ENCODE peak calls at places on chromosomes 2 and 18, in five cellular contexts. V is AG10803, B is OCI-LY7, E is BJ, Z is upper lobe of left lung. L is an unnamed sample.

GRCh38 chr2:160328748-160329147 is 128.7 kb upstream of the ITGB6 start:
- DNase-seq in E (no peak), B (no peak), Z (no peak), V (no peak), L (no peak)

GRCh38 chr2:16608661-16609643 is 56.7 kb downstream of the CYRIA start:
- DNase-seq in Z (no peak), B (peak), E (peak), V (peak), L (no peak)

GRCh38 chr18:68263481-68263880 is 451.4 kb downstream of the TMX3 start:
- DNase-seq in B (no peak), Z (no peak), E (no peak), V (peak), L (no peak)

GRCh38 chr2:49490710-49491109 is 336.4 kb upstream of the FSHR start:
- DNase-seq in V (no peak), Z (peak), B (peak), E (no peak), L (no peak)

GRCh38 chr2:158509928-158510797 is 53.4 kb downstream of the PKP4 start:
- DNase-seq in E (peak), B (no peak), Z (no peak), V (peak), L (no peak)

GRCh38 chr2:175966839-175967238 is 35.2 kb downstream of the LNPK start:
- DNase-seq in V (no peak), Z (no peak), B (no peak), E (no peak), L (no peak)

GRCh38 chr18:41396861-41397260 is 558.2 kb upstream of the PIK3C3 start:
- DNase-seq in B (no peak), Z (no peak), E (no peak), V (no peak), L (no peak)

GRCh38 chr18:434410-434809 is 66.1 kb downstream of the COLEC12 start:
- DNase-seq in V (peak), B (no peak), E (no peak), Z (no peak), L (no peak)

GRCh38 chr18:3060667-3061580 is 48.0 kb upstream of the LPIN2 start:
- DNase-seq in V (no peak), Z (no peak), E (no peak), B (peak), L (no peak)

GRCh38 chr2:154452906-154453493 is 245.5 kb upstream of the KCNJ3 start:
- DNase-seq in B (peak), Z (no peak), E (no peak), V (peak), L (peak)

GRCh38 chr2:170101789-170102188 is 76.2 kb upstream of the MYO3B start:
- DNase-seq in V (no peak), Z (no peak), B (no peak), E (no peak), L (no peak)

GRCh38 chr2:152647417-152648010 is 69.7 kb downstream of the PRPF40A start:
- DNase-seq in B (no peak), V (peak), E (no peak), Z (no peak), L (no peak)

DNA sequence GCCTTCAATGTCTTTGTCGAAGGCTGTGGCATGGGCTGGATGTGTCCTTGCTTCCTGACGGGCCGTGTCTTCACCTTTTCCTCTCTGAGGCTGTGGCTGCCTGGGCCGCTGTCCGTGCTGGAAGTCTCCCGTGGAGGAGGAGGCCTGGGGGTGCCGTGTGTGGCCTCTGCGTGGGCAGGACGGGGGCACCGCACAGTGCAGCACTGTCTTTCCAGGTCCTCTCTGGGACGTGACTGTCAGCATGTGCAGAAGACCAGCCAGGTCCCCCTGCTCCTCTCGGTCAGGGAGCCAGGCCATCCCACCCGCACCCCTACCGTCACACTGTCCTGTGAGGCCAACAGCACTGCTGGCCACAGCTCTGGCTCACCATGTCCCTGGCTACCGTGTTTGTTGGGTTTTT is 64.4 kb upstream of the ZNF236 start:
- DNase-seq in E (no peak), Z (peak), B (no peak), V (no peak), L (no peak)
- TF ChIP-seq CTCF in E (no peak), Z (no peak), B (no peak), V (no peak), L (no peak)

GRCh38 chr18:6412933-6413472 is 1.7 kb downstream of the L3MBTL4 start:
- DNase-seq in B (no peak), V (no peak), Z (no peak), E (no peak), L (no peak)
- H3K4me3 ChIP-seq in B (no peak), V (no peak), Z (no peak), E (no peak), L (peak)

GRCh38 chr2:233353101-233353768 is 1.1 kb upstream of the DGKD start:
- DNase-seq in V (no peak), Z (peak), B (no peak), E (no peak), L (no peak)

GRCh38 chr2:233352141-233352842 is 2.0 kb upstream of the DGKD start:
- DNase-seq in V (no peak), Z (no peak), B (no peak), E (no peak), L (no peak)

GRCh38 chr2:233354971-233355574 is 779 bp downstream of the DGKD start:
- DNase-seq in Z (peak), V (peak), E (no peak), B (peak), L (no peak)

GRCh38 chr2:233354500-233354924 is 218 bp downstream of the DGKD start:
- DNase-seq in Z (peak), B (no peak), E (no peak), V (no peak), L (no peak)

DNA sequence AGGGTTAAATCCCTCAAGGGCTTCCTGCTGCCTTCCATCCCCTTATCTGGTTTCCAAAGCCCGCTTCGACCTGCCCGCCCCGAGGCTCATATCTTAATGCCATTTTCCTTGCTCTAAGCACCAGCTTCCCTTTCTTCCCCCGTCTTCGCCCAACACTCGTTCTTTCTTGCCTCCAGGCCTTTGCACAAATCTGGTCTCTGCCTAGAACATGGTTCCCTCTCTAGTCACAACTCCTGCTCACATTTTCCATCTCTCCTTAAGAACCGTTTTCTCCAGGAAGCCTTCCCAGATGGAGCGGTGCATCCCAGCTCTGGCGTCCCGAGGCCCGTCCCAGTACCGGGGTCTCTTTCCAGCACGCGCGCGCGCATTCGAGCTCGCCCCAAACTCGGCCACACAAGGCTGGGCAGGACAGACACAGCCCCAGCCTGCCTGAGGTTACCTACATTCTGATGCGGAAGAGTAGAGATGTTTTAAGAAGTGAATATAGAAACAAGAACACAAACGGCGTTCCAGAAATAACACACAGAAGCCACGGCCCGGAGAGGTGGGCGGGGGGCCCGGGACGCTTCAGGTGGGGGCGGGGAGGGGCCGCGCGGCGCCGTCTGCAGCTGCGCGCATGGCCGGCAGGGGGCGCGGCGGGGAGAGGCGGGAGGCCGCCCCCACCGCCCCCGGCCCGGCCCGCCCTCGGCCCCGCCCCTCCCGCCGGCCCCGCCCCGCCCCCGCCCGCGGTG is at the start of gene DGKD:
- DNase-seq in Z (no peak), E (no peak), B (peak), V (peak), L (no peak)
- TF ChIP-seq CTCF in Z (peak), E (peak), B (peak), V (no peak), L (no peak)

DNA sequence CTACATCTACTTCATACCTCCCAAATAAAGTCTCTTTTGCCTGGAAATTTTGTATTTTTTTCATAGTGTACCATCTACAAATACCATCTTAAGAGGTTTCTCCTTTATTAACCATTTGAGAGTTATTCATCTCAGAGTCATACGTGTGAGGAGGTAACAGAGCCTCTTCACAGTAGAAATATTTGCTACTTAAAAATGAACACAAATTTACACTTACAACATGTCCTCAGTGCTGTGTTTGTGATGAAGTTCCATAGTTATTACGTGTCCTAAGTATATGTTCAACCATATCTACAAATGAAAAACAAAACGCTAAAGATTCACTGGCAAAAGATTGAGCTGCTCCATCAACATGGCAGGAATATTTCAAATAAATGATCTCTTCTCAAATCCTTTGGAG is 48.5 kb upstream of the HNRNPA3 start:
- DNase-seq in Z (no peak), B (no peak), E (no peak), V (no peak), L (no peak)
- H3K4me3 ChIP-seq in Z (no peak), B (peak), E (no peak), V (peak), L (peak)

GRCh38 chr2:63484481-63484880 is 103.8 kb downstream of the WDPCP start:
- DNase-seq in Z (no peak), E (no peak), B (no peak), V (no peak), L (no peak)

GRCh38 chr2:63488118-63488713 is 100.1 kb downstream of the WDPCP start:
- DNase-seq in V (peak), E (no peak), Z (no peak), B (no peak), L (no peak)

GRCh38 chr2:63484901-63485300 is 103.4 kb downstream of the WDPCP start:
- DNase-seq in Z (no peak), B (no peak), E (no peak), V (no peak), L (no peak)

GRCh38 chr2:63486861-63487290 is 101.4 kb downstream of the WDPCP start:
- DNase-seq in V (no peak), E (no peak), Z (no peak), B (no peak), L (no peak)
- TF ChIP-seq CTCF in V (no peak), E (no peak), Z (no peak), B (peak), L (no peak)